ENCODE peak calls at places on chromosomes 3 and 15, in ten cellular contexts. Y, I, M, P, V, J, F, O, C and Z are unnamed samples.

GRCh38 chr15:69298697-69299441 is at the start of gene PAQR5:
- DNase-seq in Y (peak; percentile 50), I (no peak), M (no peak), P (no peak), V (no peak), J (no peak), F (peak; percentile 55), O (peak; percentile 61), C (peak; percentile 52), Z (peak; percentile 68)

GRCh38 chr3:95438274-95438673 is 1375.4 kb downstream of the NSUN3 start:
- DNase-seq in Y (no peak), I (no peak), M (no peak), P (no peak), V (no peak), J (no peak), F (no peak), O (no peak), C (no peak), Z (no peak)

GRCh38 chr3:152348436-152349177 is 79.9 kb downstream of the MBNL1 start:
- DNase-seq in Y (no peak), I (no peak), M (no peak), P (peak; percentile 56), V (no peak), J (no peak), F (peak; percentile 4), O (no peak), C (no peak), Z (no peak)

GRCh38 chr3:16512435-16513140 is 911 bp downstream of the RFTN1 start:
- DNase-seq in Y (no peak), I (peak; percentile 37), M (peak; percentile 70), P (peak; percentile 35), V (peak; percentile 66), J (no peak), F (peak; percentile 37), O (peak; percentile 61), C (no peak), Z (no peak)

GRCh38 chr3:187889601-187890404 is 144.5 kb upstream of the BCL6 start:
- DNase-seq in Y (no peak), I (no peak), M (no peak), P (no peak), V (no peak), J (no peak), F (no peak), O (peak; percentile 36), C (no peak), Z (no peak)

GRCh38 chr15:25182736-25183445 is 228.1 kb downstream of the SNRPN start:
- DNase-seq in Y (no peak), I (no peak), M (peak; percentile 6), P (no peak), V (peak; percentile 23), J (no peak), F (no peak), O (no peak), C (no peak), Z (peak; percentile 4)

GRCh38 chr3:16587047-16587702 is 18.0 kb downstream of the DAZL start:
- DNase-seq in Y (no peak), I (no peak), M (no peak), P (no peak), V (no peak), J (no peak), F (no peak), O (no peak), C (no peak), Z (no peak)

GRCh38 chr15:65365229-65365628 is 12.6 kb downstream of the IGDCC3 start:
- DNase-seq in Y (no peak), I (no peak), M (no peak), P (no peak), V (no peak), J (no peak), F (peak; percentile 63), O (no peak), C (no peak), Z (no peak)

GRCh38 chr3:89847955-89848354 is 740.5 kb downstream of the EPHA3 start:
- DNase-seq in Y (no peak), I (no peak), M (no peak), P (no peak), V (no peak), J (no peak), F (no peak), O (no peak), C (no peak), Z (no peak)

GRCh38 chr3:171044384-171044783 is 17.9 kb upstream of the SLC2A2 start:
- DNase-seq in Y (no peak), I (no peak), M (no peak), P (no peak), V (no peak), J (no peak), F (no peak), O (no peak), C (no peak), Z (no peak)

GRCh38 chr15:48323294-48323693 is 7.9 kb upstream of the DUT start:
- DNase-seq in Y (no peak), I (no peak), M (no peak), P (no peak), V (no peak), J (no peak), F (no peak), O (no peak), C (no peak), Z (no peak)

GRCh38 chr3:73188707-73189106 is 127.2 kb downstream of the EBLN2 start:
- DNase-seq in Y (no peak), I (no peak), M (no peak), P (no peak), V (no peak), J (no peak), F (no peak), O (no peak), C (peak; percentile 90), Z (peak; percentile 12)

GRCh38 chr3:194407423-194407822 is 8.4 kb upstream of the GP5 start:
- DNase-seq in Y (no peak), I (no peak), M (no peak), P (peak; percentile 67), V (no peak), J (no peak), F (no peak), O (no peak), C (no peak), Z (no peak)

GRCh38 chr15:58988011-58988785 is 735 bp downstream of the RNF111 start:
- DNase-seq in Y (peak; percentile 33), I (no peak), M (peak; percentile 70), P (peak; percentile 62), V (peak; percentile 61), J (peak; percentile 80), F (peak; percentile 85), O (peak; percentile 75), C (peak; percentile 68), Z (peak; percentile 77)

GRCh38 chr3:99753268-99753975 is 64.2 kb upstream of the CMSS1 start:
- DNase-seq in Y (peak; percentile 32), I (no peak), M (no peak), P (peak; percentile 77), V (no peak), J (peak; percentile 56), F (peak; percentile 68), O (no peak), C (peak; percentile 57), Z (peak; percentile 34)

GRCh38 chr15:70111203-70112017 is 13.7 kb upstream of the TLE3 start:
- DNase-seq in Y (peak; percentile 73), I (no peak), M (no peak), P (peak; percentile 91), V (peak; percentile 78), J (peak; percentile 80), F (peak; percentile 90), O (no peak), C (peak; percentile 95), Z (peak; percentile 85)

GRCh38 chr3:37125195-37125594 is 49.2 kb downstream of the LRRFIP2 start:
- DNase-seq in Y (no peak), I (no peak), M (no peak), P (no peak), V (no peak), J (no peak), F (no peak), O (no peak), C (no peak), Z (no peak)

GRCh38 chr3:56837196-56837955 is 35.6 kb upstream of the ARHGEF3 start:
- DNase-seq in Y (no peak), I (no peak), M (no peak), P (no peak), V (no peak), J (no peak), F (no peak), O (no peak), C (no peak), Z (no peak)

GRCh38 chr3:23611737-23612295 is 193.9 kb upstream of the UBE2E1 start:
- DNase-seq in Y (no peak), I (no peak), M (no peak), P (peak; percentile 63), V (no peak), J (peak; percentile 83), F (peak; percentile 81), O (peak; percentile 47), C (peak; percentile 38), Z (peak; percentile 24)

GRCh38 chr3:49868951-49869454 is 703 bp downstream of the CAMKV start:
- DNase-seq in Y (no peak), I (no peak), M (no peak), P (no peak), V (no peak), J (no peak), F (no peak), O (no peak), C (no peak), Z (peak; percentile 35)

GRCh38 chr3:28134792-28135375 is 106.5 kb upstream of the CMC1 start:
- DNase-seq in Y (no peak), I (no peak), M (no peak), P (no peak), V (no peak), J (no peak), F (no peak), O (no peak), C (no peak), Z (no peak)

GRCh38 chr3:160904691-160905090 is 148.7 kb downstream of the PPM1L start:
- DNase-seq in Y (no peak), I (no peak), M (no peak), P (no peak), V (no peak), J (no peak), F (no peak), O (no peak), C (no peak), Z (no peak)

GRCh38 chr3:84974347-84974746 is 15.6 kb downstream of the CADM2 start:
- DNase-seq in Y (no peak), I (no peak), M (no peak), P (no peak), V (no peak), J (peak; percentile 40), F (no peak), O (no peak), C (no peak), Z (no peak)

GRCh38 chr3:38143511-38143910 is 5.0 kb downstream of the MYD88 start:
- DNase-seq in Y (no peak), I (no peak), M (no peak), P (no peak), V (no peak), J (no peak), F (no peak), O (peak; percentile 22), C (no peak), Z (no peak)

GRCh38 chr3:139457066-139457465 is 19.2 kb downstream of the RBP2 start:
- DNase-seq in Y (no peak), I (no peak), M (no peak), P (no peak), V (no peak), J (no peak), F (no peak), O (no peak), C (no peak), Z (no peak)

GRCh38 chr15:39627456-39628130 is 46.7 kb downstream of the THBS1 start:
- DNase-seq in Y (no peak), I (no peak), M (no peak), P (no peak), V (no peak), J (no peak), F (no peak), O (no peak), C (no peak), Z (no peak)

GRCh38 chr3:49465269-49466034 is 4.6 kb upstream of the DAG1 start:
- DNase-seq in Y (no peak), I (no peak), M (no peak), P (no peak), V (no peak), J (peak; percentile 19), F (no peak), O (no peak), C (no peak), Z (peak; percentile 43)

GRCh38 chr3:20648921-20649381 is 462.9 kb upstream of the SGO1 start:
- DNase-seq in Y (no peak), I (no peak), M (no peak), P (no peak), V (no peak), J (no peak), F (no peak), O (no peak), C (no peak), Z (no peak)